ENCODE peak calls at places on chromosomes 5 and 9, in six cellular contexts. V is natural killer cell; E is activated B cell treated with CpG ODN at 0.5 μM for 24 hours; D is activated naive CD4-positive, alpha-beta T cell treated with anti-CD3 and anti-CD28 coated beads for 36 hours; Q is kidney; G is AG09319. M is an unnamed sample.

GRCh38 chr5:86968311-86968753 is 299.4 kb upstream of the RASA1 start:
- DNase-seq in D (no peak), Q (no peak), E (no peak), V (no peak), G (no peak), M (peak)

GRCh38 chr9:93255994-93256877 is 72.3 kb downstream of the WNK2 start:
- DNase-seq in G (no peak), E (peak), Q (peak), D (peak), V (peak), M (no peak)

GRCh38 chr5:138276402-138277054 is 2.1 kb upstream of the GFRA3 start:
- DNase-seq in Q (no peak), E (no peak), V (no peak), D (no peak), G (no peak), M (no peak)

GRCh38 chr9:18473551-18474279 is at the start of gene ADAMTSL1:
- DNase-seq in G (peak), Q (peak), D (no peak), V (no peak), E (no peak), M (peak)

GRCh38 chr9:127122176-127123151 is at the start of gene ANGPTL2:
- DNase-seq in G (peak), V (no peak), D (peak), Q (peak), E (peak), M (peak)

GRCh38 chr9:111874500-111874899 is 22.1 kb upstream of the UGCG start:
- DNase-seq in Q (no peak), E (no peak), V (no peak), G (no peak), D (no peak), M (no peak)

GRCh38 chr5:172078027-172078426 is 71.6 kb upstream of the FBXW11 start:
- DNase-seq in E (no peak), D (no peak), G (no peak), Q (no peak), V (no peak), M (no peak)

GRCh38 chr9:120616961-120617636 is 37.1 kb upstream of the CDK5RAP2 start:
- DNase-seq in V (no peak), E (no peak), G (no peak), D (no peak), Q (no peak), M (no peak)

GRCh38 chr9:36937951-36938350 is 96.1 kb downstream of the PAX5 start:
- DNase-seq in Q (no peak), D (no peak), E (no peak), V (no peak), G (no peak), M (no peak)

GRCh38 chr5:170863646-170864045 is 1.8 kb downstream of the RANBP17 start:
- DNase-seq in Q (no peak), D (no peak), G (no peak), E (no peak), V (no peak), M (no peak)

M was measured in GM04503.